ENCODE peak calls at places on chromosomes 13 and 19, in eight cellular contexts. W, F, J, N, H, O, L and X are unnamed samples.

GRCh38 chr19:16281743-16282142 is 42.9 kb upstream of the KLF2 start:
- DNase-seq in N (no peak), F (no peak), L (no peak), H (no peak), O (no peak), W (no peak), J (no peak), X (no peak)

GRCh38 chr13:44605275-44605674 is 29.1 kb upstream of the TSC22D1 start:
- DNase-seq in W (no peak), O (no peak), F (no peak), L (no peak), J (no peak), N (no peak), H (no peak), X (no peak)

GRCh38 chr13:111621164-111621563 is 300.7 kb downstream of the TEX29 start:
- DNase-seq in W (no peak), L (no peak), F (no peak), O (no peak), N (no peak), H (no peak), J (no peak), X (no peak)

GRCh38 chr13:111315347-111315995 is 5.0 kb upstream of the TEX29 start:
- DNase-seq in W (no peak), F (no peak), N (no peak), J (no peak), L (no peak), H (no peak), O (no peak), X (no peak)

GRCh38 chr13:25980255-25980654 is 71.6 kb downstream of the SHISA2 start:
- DNase-seq in N (no peak), L (no peak), H (peak), J (no peak), F (no peak), O (no peak), W (no peak), X (no peak)

GRCh38 chr19:17753976-17754375 is 2.7 kb downstream of the FCHO1 start:
- DNase-seq in N (peak), W (no peak), F (no peak), L (no peak), H (no peak), J (no peak), O (no peak), X (no peak)

GRCh38 chr19:39297931-39298634 is 1.9 kb downstream of the IFNL1 start:
- DNase-seq in N (no peak), O (peak), J (no peak), F (peak), L (no peak), W (no peak), H (no peak), X (no peak)

GRCh38 chr19:33054623-33055022 is 10.1 kb downstream of the RHPN2 start:
- DNase-seq in H (no peak), F (no peak), N (peak), O (no peak), W (no peak), L (no peak), J (no peak), X (peak)

GRCh38 chr19:15252398-15253018 is 20.3 kb upstream of the EPHX3 start:
- DNase-seq in H (peak), J (peak), W (no peak), N (no peak), L (no peak), F (no peak), O (no peak), X (no peak)

GRCh38 chr13:99062593-99062992 is 84.7 kb upstream of the DOCK9 start:
- DNase-seq in L (no peak), W (peak), F (no peak), O (no peak), H (no peak), N (no peak), J (no peak), X (no peak)

GRCh38 chr13:39362652-39363390 is 240.2 kb downstream of the LHFPL6 start:
- DNase-seq in N (no peak), J (no peak), L (no peak), O (no peak), W (no peak), F (no peak), H (no peak), X (no peak)

GRCh38 chr13:99803141-99803540 is 168.4 kb downstream of the ZIC5 start:
- DNase-seq in F (no peak), J (no peak), N (no peak), W (no peak), O (no peak), L (no peak), H (no peak), X (no peak)

GRCh38 chr19:39542198-39542597 is 2.2 kb upstream of the EID2 start:
- DNase-seq in H (no peak), O (no peak), N (no peak), L (no peak), F (no peak), W (no peak), J (no peak), X (no peak)

GRCh38 chr13:110412132-110412912 is 105.2 kb downstream of the COL4A2 start:
- DNase-seq in O (peak), L (peak), W (peak), H (peak), F (peak), J (peak), N (peak), X (peak)

GRCh38 chr13:51772781-51773180 is 31.2 kb downstream of the DHRS12 start:
- DNase-seq in W (no peak), L (no peak), J (no peak), H (no peak), O (no peak), F (no peak), N (no peak), X (no peak)